ENCODE peak calls at places on chromosomes 13 and 19, in nine cellular contexts. One of them, this sample, is unnamed.

GRCh38 chr13:46480131-46480530 is 72.8 kb upstream of the LRCH1 start:
- DNase-seq in posterior cingulate gyrus: no peak
- DNase-seq in astrocyte of the spinal cord: no peak
- DNase-seq in DMS153: no peak
- DNase-seq in epithelial cell of esophagus: no peak
- DNase-seq in A549: no peak
- DNase-seq in naive thymus-derived CD8-positive, alpha-beta T cell: no peak
- DNase-seq in RWPE1: no peak
- DNase-seq in left ventricle myocardium superior: no peak
- DNase-seq in this sample: no peak

GRCh38 chr13:28268800-28269223 is 130.5 kb downstream of the PAN3 start:
- DNase-seq in posterior cingulate gyrus: no peak
- DNase-seq in astrocyte of the spinal cord: no peak
- DNase-seq in DMS153: no peak
- DNase-seq in epithelial cell of esophagus: no peak
- DNase-seq in A549: no peak
- DNase-seq in naive thymus-derived CD8-positive, alpha-beta T cell: no peak
- DNase-seq in RWPE1: no peak
- DNase-seq in left ventricle myocardium superior: no peak
- DNase-seq in this sample: no peak

GRCh38 chr13:82661126-82661525 is 1221.1 kb downstream of the SLITRK1 start:
- DNase-seq in posterior cingulate gyrus: no peak
- DNase-seq in astrocyte of the spinal cord: no peak
- DNase-seq in DMS153: no peak
- DNase-seq in epithelial cell of esophagus: no peak
- DNase-seq in A549: no peak
- DNase-seq in naive thymus-derived CD8-positive, alpha-beta T cell: no peak
- DNase-seq in RWPE1: no peak
- DNase-seq in left ventricle myocardium superior: no peak
- DNase-seq in this sample: no peak

GRCh38 chr13:35720690-35721554 is 244.4 kb upstream of the MAB21L1 start:
- DNase-seq in posterior cingulate gyrus: peak; percentile 69
- DNase-seq in astrocyte of the spinal cord: peak; percentile 51
- DNase-seq in DMS153: no peak
- DNase-seq in epithelial cell of esophagus: peak; percentile 39
- DNase-seq in A549: peak; percentile 59
- DNase-seq in naive thymus-derived CD8-positive, alpha-beta T cell: peak; percentile 3
- DNase-seq in RWPE1: peak; percentile 67
- DNase-seq in left ventricle myocardium superior: peak; percentile 64
- DNase-seq in this sample: peak; percentile 60

GRCh38 chr19:38656171-38656981 is 8.9 kb downstream of the ACTN4 start:
- DNase-seq in posterior cingulate gyrus: no peak
- DNase-seq in astrocyte of the spinal cord: peak; percentile 68
- DNase-seq in DMS153: no peak
- DNase-seq in epithelial cell of esophagus: peak; percentile 86
- DNase-seq in A549: no peak
- DNase-seq in naive thymus-derived CD8-positive, alpha-beta T cell: no peak
- DNase-seq in RWPE1: no peak
- DNase-seq in left ventricle myocardium superior: no peak
- DNase-seq in this sample: peak; percentile 84

GRCh38 chr13:112510987-112511715 is 76.8 kb downstream of the TUBGCP3 start:
- DNase-seq in posterior cingulate gyrus: no peak
- DNase-seq in astrocyte of the spinal cord: no peak
- DNase-seq in DMS153: no peak
- DNase-seq in epithelial cell of esophagus: peak; percentile 16
- DNase-seq in A549: no peak
- DNase-seq in naive thymus-derived CD8-positive, alpha-beta T cell: no peak
- DNase-seq in RWPE1: no peak
- DNase-seq in left ventricle myocardium superior: no peak
- DNase-seq in this sample: peak; percentile 1

GRCh38 chr19:46617566-46618079 is 7.3 kb downstream of the PTGIR start:
- DNase-seq in posterior cingulate gyrus: no peak
- DNase-seq in astrocyte of the spinal cord: no peak
- DNase-seq in DMS153: no peak
- DNase-seq in epithelial cell of esophagus: no peak
- DNase-seq in A549: no peak
- DNase-seq in naive thymus-derived CD8-positive, alpha-beta T cell: no peak
- DNase-seq in RWPE1: no peak
- DNase-seq in left ventricle myocardium superior: peak; percentile 7
- DNase-seq in this sample: no peak

GRCh38 chr13:112757759-112758086 is 67.9 kb downstream of the ATP11A start:
- DNase-seq in posterior cingulate gyrus: no peak
- DNase-seq in astrocyte of the spinal cord: no peak
- DNase-seq in DMS153: no peak
- DNase-seq in epithelial cell of esophagus: no peak
- DNase-seq in A549: no peak
- DNase-seq in naive thymus-derived CD8-positive, alpha-beta T cell: no peak
- DNase-seq in RWPE1: no peak
- DNase-seq in left ventricle myocardium superior: no peak
- DNase-seq in this sample: no peak

GRCh38 chr13:38636106-38636505 is 50.8 kb upstream of the FREM2 start:
- DNase-seq in posterior cingulate gyrus: no peak
- DNase-seq in astrocyte of the spinal cord: no peak
- DNase-seq in DMS153: no peak
- DNase-seq in epithelial cell of esophagus: no peak
- DNase-seq in A549: no peak
- DNase-seq in naive thymus-derived CD8-positive, alpha-beta T cell: no peak
- DNase-seq in RWPE1: no peak
- DNase-seq in left ventricle myocardium superior: no peak
- DNase-seq in this sample: no peak

GRCh38 chr13:67652887-67653286 is 422.8 kb upstream of the PCDH9 start:
- DNase-seq in posterior cingulate gyrus: no peak
- DNase-seq in astrocyte of the spinal cord: no peak
- DNase-seq in DMS153: no peak
- DNase-seq in epithelial cell of esophagus: no peak
- DNase-seq in A549: no peak
- DNase-seq in naive thymus-derived CD8-positive, alpha-beta T cell: no peak
- DNase-seq in RWPE1: no peak
- DNase-seq in left ventricle myocardium superior: no peak
- DNase-seq in this sample: no peak

GRCh38 chr19:17680235-17680722 is 7.9 kb downstream of the UNC13A start:
- DNase-seq in posterior cingulate gyrus: no peak
- DNase-seq in astrocyte of the spinal cord: peak; percentile 26
- DNase-seq in DMS153: no peak
- DNase-seq in epithelial cell of esophagus: peak; percentile 25
- DNase-seq in A549: peak; percentile 71
- DNase-seq in naive thymus-derived CD8-positive, alpha-beta T cell: peak; percentile 41
- DNase-seq in RWPE1: no peak
- DNase-seq in left ventricle myocardium superior: peak; percentile 84
- DNase-seq in this sample: peak; percentile 52

GRCh38 chr13:48304132-48304876 is 753 bp downstream of the RB1 start:
- DNase-seq in posterior cingulate gyrus: peak; percentile 20
- DNase-seq in astrocyte of the spinal cord: peak; percentile 52
- DNase-seq in DMS153: no peak
- DNase-seq in epithelial cell of esophagus: peak; percentile 36
- DNase-seq in A549: peak; percentile 6
- DNase-seq in naive thymus-derived CD8-positive, alpha-beta T cell: peak; percentile 39
- DNase-seq in RWPE1: peak; percentile 25
- DNase-seq in left ventricle myocardium superior: peak; percentile 43
- DNase-seq in this sample: peak; percentile 63

GRCh38 chr19:8036438-8037099 is 16.0 kb upstream of the CCL25 start:
- DNase-seq in posterior cingulate gyrus: no peak
- DNase-seq in astrocyte of the spinal cord: no peak
- DNase-seq in DMS153: peak; percentile 27
- DNase-seq in epithelial cell of esophagus: no peak
- DNase-seq in A549: no peak
- DNase-seq in naive thymus-derived CD8-positive, alpha-beta T cell: no peak
- DNase-seq in RWPE1: no peak
- DNase-seq in left ventricle myocardium superior: no peak
- DNase-seq in this sample: no peak

GRCh38 chr19:31339405-31339804 is 9.8 kb downstream of the TSHZ3 start:
- DNase-seq in posterior cingulate gyrus: no peak
- DNase-seq in astrocyte of the spinal cord: no peak
- DNase-seq in DMS153: no peak
- DNase-seq in epithelial cell of esophagus: no peak
- DNase-seq in A549: no peak
- DNase-seq in naive thymus-derived CD8-positive, alpha-beta T cell: no peak
- DNase-seq in RWPE1: no peak
- DNase-seq in left ventricle myocardium superior: no peak
- DNase-seq in this sample: no peak

GRCh38 chr19:4455742-4456565 is 1.6 kb downstream of the UBXN6 start:
- DNase-seq in posterior cingulate gyrus: peak; percentile 43
- DNase-seq in astrocyte of the spinal cord: peak; percentile 66
- DNase-seq in DMS153: no peak
- DNase-seq in epithelial cell of esophagus: peak; percentile 16
- DNase-seq in A549: no peak
- DNase-seq in naive thymus-derived CD8-positive, alpha-beta T cell: no peak
- DNase-seq in RWPE1: peak; percentile 66
- DNase-seq in left ventricle myocardium superior: peak; percentile 83
- DNase-seq in this sample: peak; percentile 86

GRCh38 chr19:31289976-31290375 is 59.3 kb downstream of the TSHZ3 start:
- DNase-seq in posterior cingulate gyrus: no peak
- DNase-seq in astrocyte of the spinal cord: no peak
- DNase-seq in DMS153: no peak
- DNase-seq in epithelial cell of esophagus: no peak
- DNase-seq in A549: no peak
- DNase-seq in naive thymus-derived CD8-positive, alpha-beta T cell: no peak
- DNase-seq in RWPE1: no peak
- DNase-seq in left ventricle myocardium superior: no peak
- DNase-seq in this sample: no peak

GRCh38 chr19:33876619-33877018 is 79.9 kb downstream of the KCTD15 start:
- DNase-seq in posterior cingulate gyrus: no peak
- DNase-seq in astrocyte of the spinal cord: no peak
- DNase-seq in DMS153: no peak
- DNase-seq in epithelial cell of esophagus: no peak
- DNase-seq in A549: no peak
- DNase-seq in naive thymus-derived CD8-positive, alpha-beta T cell: no peak
- DNase-seq in RWPE1: no peak
- DNase-seq in left ventricle myocardium superior: no peak
- DNase-seq in this sample: no peak

GRCh38 chr13:112456138-112457056 is 80.2 kb downstream of the SPACA7 start:
- DNase-seq in posterior cingulate gyrus: no peak
- DNase-seq in astrocyte of the spinal cord: no peak
- DNase-seq in DMS153: no peak
- DNase-seq in epithelial cell of esophagus: no peak
- DNase-seq in A549: no peak
- DNase-seq in naive thymus-derived CD8-positive, alpha-beta T cell: no peak
- DNase-seq in RWPE1: no peak
- DNase-seq in left ventricle myocardium superior: no peak
- DNase-seq in this sample: no peak

GRCh38 chr13:84994582-84994981 is 804.6 kb downstream of the SLITRK6 start:
- DNase-seq in posterior cingulate gyrus: no peak
- DNase-seq in astrocyte of the spinal cord: peak; percentile 13
- DNase-seq in DMS153: no peak
- DNase-seq in epithelial cell of esophagus: peak; percentile 30
- DNase-seq in A549: peak; percentile 2
- DNase-seq in naive thymus-derived CD8-positive, alpha-beta T cell: no peak
- DNase-seq in RWPE1: no peak
- DNase-seq in left ventricle myocardium superior: no peak
- DNase-seq in this sample: peak; percentile 4

This sample was measured in choroid plexus epithelial cell.